ENCODE peak calls at places on chromosomes 1 and 21, in five cellular contexts. S is NB4, A is heart left ventricle, I is Peyer's patch, L is WTC11. X is an unnamed sample.

GRCh38 chr1:23101101-23101827 is 67.4 kb downstream of the LUZP1 start:
- DNase-seq in I (no peak), S (no peak), A (no peak), L (no peak), X (no peak)

GRCh38 chr1:85578321-85579295 is 2.0 kb upstream of the CCN1 start:
- DNase-seq in L (no peak), A (no peak), S (no peak), I (no peak), X (no peak)

GRCh38 chr1:226132731-226133503 is 53.6 kb downstream of the ACBD3 start:
- DNase-seq in S (no peak), I (peak; percentile 55), A (no peak), L (no peak), X (peak; percentile 39)

GRCh38 chr1:223504741-223505140 is 111.5 kb downstream of the CCDC185 start:
- DNase-seq in A (no peak), I (peak; percentile 48), S (no peak), L (no peak), X (no peak)

GRCh38 chr1:170881268-170882265 is 53.8 kb upstream of the MROH9 start:
- DNase-seq in I (no peak), A (no peak), L (no peak), S (peak; percentile 5), X (no peak)

GRCh38 chr1:234842726-234843641 is 233.0 kb upstream of the IRF2BP2 start:
- DNase-seq in S (peak; percentile 73), I (peak; percentile 60), L (no peak), A (peak; percentile 68), X (no peak)

GRCh38 chr1:186967659-186968394 is 139.1 kb downstream of the PLA2G4A start:
- DNase-seq in A (no peak), I (no peak), L (no peak), S (no peak), X (no peak)

GRCh38 chr1:168760781-168761180 is 31.8 kb upstream of the DPT start:
- DNase-seq in L (no peak), S (no peak), A (no peak), I (no peak), X (no peak)

GRCh38 chr1:52919051-52919719 is 2.4 kb downstream of the ECHDC2 start:
- DNase-seq in L (no peak), S (no peak), I (no peak), A (no peak), X (no peak)

GRCh38 chr1:93768380-93768863 is 86.8 kb upstream of the BCAR3 start:
- DNase-seq in L (no peak), I (no peak), S (peak; percentile 8), A (no peak), X (no peak)

GRCh38 chr1:160083968-160084770 is 2.8 kb downstream of the KCNJ9 start:
- DNase-seq in L (peak; percentile 93), A (no peak), S (peak; percentile 24), I (peak; percentile 93), X (peak; percentile 82)

GRCh38 chr1:36594041-36594440 is 111.3 kb upstream of the CSF3R start:
- DNase-seq in I (no peak), A (no peak), S (no peak), L (no peak), X (no peak)

GRCh38 chr1:47757226-47757975 is 239.8 kb downstream of the TRABD2B start:
- DNase-seq in L (no peak), A (no peak), S (no peak), I (no peak), X (peak; percentile 38)

GRCh38 chr1:54297596-54298283 is 97.8 kb downstream of the MRPL37 start:
- DNase-seq in A (no peak), I (no peak), L (no peak), S (no peak), X (no peak)

GRCh38 chr1:206442101-206442500 is 28.2 kb upstream of the IKBKE start:
- DNase-seq in A (no peak), I (no peak), L (no peak), S (no peak), X (no peak)

GRCh38 chr1:199272690-199273089 is 633.9 kb downstream of the PTPRC start:
- DNase-seq in S (no peak), I (no peak), L (peak; percentile 14), A (peak; percentile 40), X (no peak)

GRCh38 chr1:218479436-218480115 is 134.4 kb downstream of the TGFB2 start:
- DNase-seq in L (no peak), A (no peak), I (no peak), S (no peak), X (no peak)

GRCh38 chr1:167297222-167298214 is 76.8 kb downstream of the POU2F1 start:
- DNase-seq in S (peak; percentile 89), L (no peak), A (no peak), I (peak; percentile 80), X (no peak)

GRCh38 chr1:19825298-19825697 is 10.2 kb upstream of the RNF186 start:
- DNase-seq in I (no peak), A (no peak), S (no peak), L (peak; percentile 70), X (no peak)

GRCh38 chr1:198584163-198584562 is 43.7 kb upstream of the ATP6V1G3 start:
- DNase-seq in A (no peak), S (no peak), I (no peak), L (peak; percentile 16), X (no peak)

GRCh38 chr1:210938416-210938925 is 195.5 kb downstream of the KCNH1 start:
- DNase-seq in I (no peak), L (no peak), S (no peak), A (no peak), X (no peak)

GRCh38 chr21:36125513-36126121 is 9.3 kb upstream of the CBR3 start:
- DNase-seq in S (peak; percentile 63), A (no peak), I (peak; percentile 86), L (peak; percentile 67), X (no peak)

GRCh38 chr1:160325252-160325651 is 17.8 kb downstream of the COPA start:
- DNase-seq in S (no peak), A (no peak), I (no peak), L (no peak), X (no peak)

GRCh38 chr1:29690156-29690555 is 453.8 kb downstream of the PTPRU start:
- DNase-seq in A (no peak), L (no peak), S (no peak), I (peak; percentile 9), X (peak; percentile 19)

GRCh38 chr1:204842892-204843291 is 27.8 kb upstream of the NFASC start:
- DNase-seq in L (no peak), S (no peak), A (no peak), I (no peak), X (no peak)

GRCh38 chr1:37239225-37239740 is 205.0 kb upstream of the GRIK3 start:
- DNase-seq in L (no peak), I (no peak), A (no peak), S (no peak), X (no peak)

GRCh38 chr1:162264108-162264507 is 112.5 kb downstream of the SPATA46 start:
- DNase-seq in L (no peak), S (no peak), I (no peak), A (no peak), X (no peak)

GRCh38 chr1:246608616-246609376 is 42.5 kb downstream of the CNST start:
- DNase-seq in L (no peak), I (peak; percentile 76), A (peak; percentile 81), S (peak; percentile 87), X (peak; percentile 82)

GRCh38 chr1:101314244-101314643 is 77.4 kb downstream of the S1PR1 start:
- DNase-seq in L (no peak), A (no peak), S (no peak), I (no peak), X (no peak)

GRCh38 chr1:15739745-15740144 is 2.6 kb upstream of the TMEM82 start:
- DNase-seq in I (no peak), L (peak; percentile 45), S (no peak), A (no peak), X (no peak)
- TF ChIP-seq CTCF in I (no peak), L (no peak), S (peak; percentile 18), A (no peak), X (no peak)

DNA sequence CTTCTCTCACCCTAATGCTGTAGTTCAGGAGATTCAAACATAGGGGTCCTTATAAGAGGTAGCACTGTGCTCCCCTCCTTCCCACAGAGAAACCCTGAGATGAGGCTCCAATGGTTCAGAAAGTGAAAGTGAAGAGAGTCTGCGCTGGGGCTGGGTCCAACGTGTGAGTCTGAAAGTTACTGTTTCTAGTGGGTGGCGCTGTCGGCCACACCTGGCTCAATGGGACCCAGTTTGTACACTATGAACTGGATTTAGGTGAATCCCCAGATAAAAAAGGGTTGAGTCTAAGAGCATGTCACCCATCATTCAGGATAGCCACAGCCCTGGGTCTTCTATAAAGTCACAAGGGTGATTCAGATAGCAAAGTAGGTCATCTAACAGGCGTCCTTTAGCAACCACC is 2.8 kb downstream of the SMCP start:
- DNase-seq in I (no peak), L (no peak), S (no peak), A (no peak), X (no peak)
- TF ChIP-seq CTCF in I (no peak), L (no peak), S (no peak), A (no peak), X (no peak)

GRCh38 chr1:58726581-58726980 is 26.7 kb upstream of the MYSM1 start:
- DNase-seq in L (no peak), A (no peak), I (no peak), S (no peak), X (no peak)

GRCh38 chr1:58722967-58723366 is 23.1 kb upstream of the MYSM1 start:
- DNase-seq in L (no peak), A (no peak), S (no peak), I (no peak), X (no peak)

GRCh38 chr1:58732087-58732486 is 32.2 kb upstream of the MYSM1 start:
- DNase-seq in L (no peak), A (no peak), I (no peak), S (no peak), X (no peak)

GRCh38 chr1:58724483-58724882 is 24.6 kb upstream of the MYSM1 start:
- DNase-seq in I (no peak), A (no peak), S (no peak), L (no peak), X (no peak)

DNA sequence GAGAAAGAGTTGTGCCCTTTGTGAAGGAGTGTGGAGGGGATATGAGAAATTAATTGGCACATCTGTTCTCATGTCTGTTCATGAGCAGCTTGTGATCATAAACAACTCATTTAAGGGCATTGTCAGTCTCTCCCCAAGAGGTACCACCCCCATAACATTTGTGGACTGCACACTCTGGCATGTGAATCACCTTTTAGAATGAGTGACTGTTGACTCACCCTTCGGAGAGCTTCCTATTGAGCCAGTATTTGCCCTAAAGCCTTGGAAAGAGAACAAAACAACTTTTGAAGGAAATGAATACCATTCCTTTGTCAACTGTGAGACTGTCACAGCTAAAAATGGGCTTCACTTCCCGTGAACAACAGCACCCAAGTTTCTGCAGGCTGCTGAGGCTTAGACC is 27.5 kb upstream of the MYSM1 start:
- DNase-seq in I (no peak), L (no peak), S (no peak), A (no peak), X (no peak)
- TF ChIP-seq CTCF in I (no peak), L (no peak), S (no peak), A (no peak), X (no peak)

DNA sequence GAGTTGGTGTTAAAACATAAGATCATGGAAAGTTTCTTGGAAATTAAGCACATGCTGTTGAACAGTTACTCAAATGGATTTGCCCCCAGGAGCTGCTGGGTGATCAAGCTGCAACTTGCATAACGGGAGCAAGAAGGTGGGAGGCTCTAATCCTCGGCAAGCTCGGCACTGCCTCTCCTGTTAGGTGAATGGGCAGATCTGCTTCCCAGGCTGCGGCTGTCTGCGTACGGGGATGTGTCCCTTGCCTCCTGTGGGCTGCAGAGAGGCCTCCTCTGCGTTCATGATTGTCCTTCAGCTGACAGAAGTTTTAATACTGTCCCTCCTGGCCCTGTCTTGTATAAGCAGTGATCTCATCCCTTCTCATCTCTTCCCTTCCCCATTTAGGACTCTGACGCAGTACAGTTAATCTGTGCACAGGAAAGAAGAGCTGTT is 36.7 kb downstream of the ATP1A1 start:
- DNase-seq in A (peak; percentile 52), I (no peak), S (no peak), L (no peak), X (no peak)
- TF ChIP-seq CTCF in A (no peak), I (no peak), S (no peak), L (no peak), X (no peak)